ENCODE peak calls at places on chromosomes 1 and 21, in eight cellular contexts. E is HCT116, I is GM23248, O is PC-3, K is OCI-LY7, V is hepatocyte, S is SK-N-SH, G is neural progenitor cell. A is an unnamed sample. For H4K20me1, the result is how much of the 10 kb centered on the place peaks cover.

GRCh38 chr1:185491604-185492003 is 174.6 kb upstream of the IVNS1ABP start:
- DNase-seq in E (no peak), I (no peak), O (no peak), K (no peak), V (no peak), S (no peak), G (no peak), A (no peak)

GRCh38 chr1:2308844-2309243 is 80.7 kb downstream of the SKI start:
- DNase-seq in E (no peak), I (no peak), O (no peak), K (no peak), V (no peak), S (no peak), G (no peak), A (no peak)

GRCh38 chr21:10273196-10273595 is 248.2 kb upstream of the TPTE start:
- DNase-seq in E (no peak), I (no peak), O (no peak), K (no peak), V (no peak), S (no peak), G (no peak), A (no peak)

GRCh38 chr21:43731891-43732711 is 13.2 kb downstream of the PDXK start:
- DNase-seq in E (no peak), I (peak), O (no peak), K (no peak), V (no peak), S (no peak), G (no peak), A (no peak)

GRCh38 chr1:196078691-196079090 is 529.5 kb downstream of the KCNT2 start:
- DNase-seq in E (no peak), I (peak), O (peak), K (no peak), V (no peak), S (no peak), G (no peak), A (no peak)

GRCh38 chr1:166859597-166859996 is 16.5 kb downstream of the TADA1 start:
- DNase-seq in E (no peak), I (no peak), O (no peak), K (peak), V (no peak), S (no peak), G (no peak), A (no peak)

GRCh38 chr1:183635112-183635605 is 424 bp downstream of the ARPC5 start:
- DNase-seq in E (no peak), I (peak), O (no peak), K (peak), V (peak), S (peak), G (no peak), A (peak)

GRCh38 chr1:10727703-10728348 is 68.6 kb downstream of the CASZ1 start:
- DNase-seq in E (no peak), I (no peak), O (no peak), K (no peak), V (no peak), S (peak), G (no peak), A (no peak)

GRCh38 chr1:70290248-70290647 is 64.3 kb downstream of the ANKRD13C start:
- DNase-seq in E (no peak), I (peak), O (peak), K (no peak), V (no peak), S (no peak), G (no peak), A (no peak)

GRCh38 chr21:38384675-38385074 is 113.6 kb downstream of the ERG start:
- DNase-seq in E (no peak), I (no peak), O (no peak), K (no peak), V (no peak), S (no peak), G (peak), A (no peak)

GRCh38 chr21:34949499-34949898 is 99.6 kb downstream of the RUNX1 start:
- DNase-seq in E (no peak), I (no peak), O (no peak), K (no peak), V (no peak), S (no peak), G (no peak), A (no peak)
- H4K20me1 ChIP-seq in E (under half), I (under half), O (under half), K (under half), V (under half), S (under half), G (under half), A (under half)

GRCh38 chr1:53337499-53337898 is 9.6 kb upstream of the LRP8 start:
- DNase-seq in E (no peak), I (no peak), O (no peak), K (no peak), V (no peak), S (no peak), G (no peak), A (no peak)

GRCh38 chr1:53334781-53335180 is 6.9 kb upstream of the LRP8 start:
- DNase-seq in E (no peak), I (no peak), O (no peak), K (no peak), V (no peak), S (no peak), G (no peak), A (no peak)

GRCh38 chr1:53334312-53334711 is 6.4 kb upstream of the LRP8 start:
- DNase-seq in E (no peak), I (no peak), O (no peak), K (no peak), V (no peak), S (no peak), G (no peak), A (no peak)

GRCh38 chr1:53335661-53336060 is 7.8 kb upstream of the LRP8 start:
- DNase-seq in E (no peak), I (no peak), O (no peak), K (no peak), V (no peak), S (no peak), G (no peak), A (no peak)

DNA sequence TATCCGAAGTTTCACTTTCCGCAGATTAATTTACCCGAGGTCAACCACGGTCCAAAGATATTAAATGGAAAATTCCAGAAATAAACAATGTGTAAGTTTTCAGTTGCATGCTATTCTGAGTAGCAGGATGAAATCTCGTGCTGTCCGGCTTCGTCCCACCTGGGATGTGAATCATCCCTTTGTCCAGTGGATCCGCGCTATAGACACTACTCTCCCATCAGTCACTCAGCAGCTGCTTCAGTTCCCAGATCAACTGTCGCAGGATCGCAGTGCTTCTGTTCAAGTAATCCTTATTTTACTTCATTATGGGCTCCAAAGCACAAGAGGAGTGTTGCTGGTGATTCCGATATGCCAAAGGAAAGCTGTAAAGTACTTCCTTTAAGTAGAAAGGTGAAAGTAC is 8.3 kb upstream of the LRP8 start:
- DNase-seq in E (no peak), I (no peak), O (no peak), K (no peak), V (no peak), S (no peak), G (no peak), A (no peak)
- TF ChIP-seq EZH2phosphoT487 in E (no peak), I (no peak), O (no peak), K (no peak), V (no peak), S (no peak), G (no peak), A (no peak)

DNA sequence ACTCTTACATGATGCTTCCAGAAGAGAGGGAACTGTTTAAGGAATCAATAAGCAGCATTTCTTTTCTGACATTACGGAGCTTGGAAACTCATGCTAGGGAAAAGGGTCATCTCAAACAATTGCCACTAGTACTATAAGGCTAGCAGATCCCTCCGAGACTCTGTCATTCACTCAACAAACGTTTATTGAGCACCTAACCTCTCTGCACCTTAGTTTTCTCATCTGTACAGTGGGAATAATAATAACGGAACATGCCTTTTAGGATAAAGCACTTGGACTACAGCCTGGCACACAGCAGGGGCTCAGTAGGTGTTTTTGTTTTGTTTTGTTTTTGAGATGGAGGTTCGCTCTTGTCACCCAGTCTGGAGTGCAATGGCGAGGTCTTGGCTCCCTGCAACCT is 51.3 kb downstream of the SYF2 start:
- DNase-seq in E (no peak), I (no peak), O (no peak), K (no peak), V (no peak), S (no peak), G (no peak), A (no peak)
- H2AFZ ChIP-seq in E (no peak), I (no peak), O (no peak), K (no peak), V (no peak), S (no peak), G (no peak), A (no peak)

GRCh38 chr1:206728588-206728987 is 42.0 kb upstream of the IL19 start:
- DNase-seq in E (no peak), I (no peak), O (no peak), K (no peak), V (no peak), S (no peak), G (no peak), A (no peak)
- H4K20me1 ChIP-seq in E (under half), I (under half), O (under half), K (under half), V (half or more), S (half or more), G (under half), A (under half)

GRCh38 chr1:178536329-178536728 is 23.4 kb downstream of the TEX35 start:
- DNase-seq in E (no peak), I (peak), O (no peak), K (no peak), V (no peak), S (no peak), G (no peak), A (no peak)

GRCh38 chr1:178538192-178538916 is 25.4 kb downstream of the TEX35 start:
- DNase-seq in E (no peak), I (peak), O (peak), K (no peak), V (peak), S (no peak), G (no peak), A (no peak)

GRCh38 chr1:178539291-178539690 is 26.4 kb downstream of the TEX35 start:
- DNase-seq in E (no peak), I (no peak), O (no peak), K (no peak), V (no peak), S (no peak), G (no peak), A (no peak)

GRCh38 chr1:178537445-178538090 is 24.7 kb downstream of the TEX35 start:
- DNase-seq in E (peak), I (no peak), O (peak), K (no peak), V (peak), S (no peak), G (no peak), A (no peak)

DNA sequence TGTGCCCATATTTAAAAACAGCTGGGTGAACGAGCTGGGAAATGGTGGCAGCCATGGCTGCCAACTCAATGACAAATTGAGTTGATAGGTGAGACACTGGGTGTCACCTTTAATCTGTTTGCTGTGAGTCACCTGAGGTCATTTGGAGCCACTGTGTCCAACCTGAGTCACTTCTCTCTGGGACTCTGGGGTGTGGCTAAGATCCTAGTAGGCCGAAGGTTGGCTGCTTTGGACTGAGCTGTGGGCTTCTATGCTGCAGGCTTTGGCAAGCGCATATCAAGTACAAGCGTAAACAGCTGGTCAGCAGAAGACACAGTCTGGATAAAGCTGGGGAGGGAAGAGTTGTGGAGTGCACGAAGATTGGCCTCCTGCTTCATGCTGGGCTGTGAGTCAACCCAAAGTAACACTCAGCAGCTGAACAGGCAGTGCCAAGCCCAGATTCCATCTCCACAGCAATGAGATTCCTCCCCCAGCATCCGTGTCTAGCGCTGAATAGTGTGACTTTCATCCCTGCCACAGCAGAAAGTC is 24.0 kb downstream of the TEX35 start:
- DNase-seq in E (peak), I (peak), O (peak), K (no peak), V (peak), S (no peak), G (no peak), A (no peak)
- TF ChIP-seq EZH2phosphoT487 in E (no peak), I (no peak), O (no peak), K (no peak), V (no peak), S (no peak), G (no peak), A (no peak)

GRCh38 chr1:162629077-162629637 is 3.1 kb upstream of the DDR2 start:
- DNase-seq in E (no peak), I (peak), O (no peak), K (no peak), V (no peak), S (no peak), G (no peak), A (no peak)

GRCh38 chr1:162626089-162626488 is 6.2 kb upstream of the DDR2 start:
- DNase-seq in E (no peak), I (peak), O (no peak), K (no peak), V (no peak), S (no peak), G (no peak), A (no peak)

GRCh38 chr1:162625624-162626023 is 6.6 kb upstream of the DDR2 start:
- DNase-seq in E (no peak), I (no peak), O (no peak), K (no peak), V (no peak), S (no peak), G (no peak), A (no peak)

GRCh38 chr1:162627662-162628296 is 4.5 kb upstream of the DDR2 start:
- DNase-seq in E (peak), I (peak), O (peak), K (peak), V (no peak), S (no peak), G (peak), A (peak)

GRCh38 chr1:162626733-162627132 is 5.5 kb upstream of the DDR2 start:
- DNase-seq in E (no peak), I (peak), O (no peak), K (no peak), V (no peak), S (no peak), G (no peak), A (peak)
- H2AFZ ChIP-seq in E (no peak), I (peak), O (no peak), K (no peak), V (peak), S (peak), G (no peak), A (peak)

GRCh38 chr1:206723500-206724472 is 39.1 kb downstream of the MAPKAPK2 start:
- DNase-seq in E (no peak), I (peak), O (peak), K (no peak), V (peak), S (no peak), G (peak), A (no peak)
- H4K20me1 ChIP-seq in E (under half), I (under half), O (under half), K (under half), V (half or more), S (half or more), G (half or more), A (under half)